ENCODE peak calls at places on chromosomes 3 and 15, in nine cellular contexts. H is colonic mucosa, Q is uterus, J is astrocyte of the spinal cord, T is fibroblast of the aortic adventitia, M is lower leg skin, S is adrenal gland, X is lower lobe of right lung, A is fibroblast of villous mesenchyme. W is an unnamed sample.

GRCh38 chr3:59772416-59773408 is 722.9 kb upstream of the CFAP20DC start:
- DNase-seq in X (no peak), J (no peak), M (no peak), H (no peak), S (no peak), Q (no peak), T (no peak), A (no peak), W (no peak)

GRCh38 chr3:46370784-46371183 is at the start of gene CCR5:
- DNase-seq in M (no peak), X (no peak), S (no peak), T (peak; percentile 15), H (no peak), J (no peak), Q (no peak), A (no peak), W (no peak)

GRCh38 chr3:158709666-158710083 is 22.6 kb downstream of the RARRES1 start:
- DNase-seq in A (peak; percentile 95), X (no peak), J (peak; percentile 99), Q (no peak), T (peak; percentile 99), M (no peak), S (no peak), H (no peak), W (no peak)

GRCh38 chr3:60064210-60065178 is 1014.7 kb upstream of the CFAP20DC start:
- DNase-seq in S (no peak), A (peak; percentile 58), J (peak; percentile 50), T (peak; percentile 4), H (no peak), Q (no peak), X (no peak), M (no peak), W (no peak)

GRCh38 chr15:58678683-58679082 is 70.8 kb downstream of the ADAM10 start:
- DNase-seq in H (no peak), A (no peak), X (no peak), M (no peak), T (peak; percentile 10), J (no peak), Q (no peak), S (no peak), W (no peak)

GRCh38 chr3:163071684-163072083 is 1575.1 kb downstream of the OTOL1 start:
- DNase-seq in X (no peak), M (no peak), J (no peak), Q (no peak), H (no peak), T (peak; percentile 22), S (no peak), A (peak; percentile 50), W (no peak)

GRCh38 chr3:174186339-174186984 is 672.7 kb upstream of the NAALADL2 start:
- DNase-seq in H (no peak), M (no peak), T (no peak), X (no peak), A (no peak), J (no peak), S (no peak), Q (no peak), W (no peak)

GRCh38 chr15:64678126-64678819 is 97.1 kb downstream of the RBPMS2 start:
- DNase-seq in A (no peak), S (no peak), H (no peak), M (peak; percentile 72), T (no peak), J (no peak), X (no peak), Q (no peak), W (no peak)

GRCh38 chr15:84778194-84778593 is 29.8 kb downstream of the ZNF592 start:
- DNase-seq in J (no peak), T (no peak), S (peak; percentile 34), A (no peak), M (peak; percentile 63), X (no peak), Q (no peak), H (no peak), W (no peak)

GRCh38 chr3:69084668-69085542 is at the start of gene ARL6IP5:
- DNase-seq in H (peak; percentile 95), S (peak; percentile 97), T (peak; percentile 95), M (peak; percentile 99), Q (peak; percentile 91), A (peak; percentile 94), X (peak; percentile 96), J (peak; percentile 95), W (peak; percentile 97)

GRCh38 chr15:63473007-63473748 is 31.2 kb upstream of the USP3 start:
- DNase-seq in A (no peak), Q (no peak), X (no peak), H (no peak), S (no peak), J (no peak), M (no peak), T (no peak), W (no peak)

GRCh38 chr15:80934761-80935221 is 54.8 kb downstream of the MESD start:
- DNase-seq in S (no peak), M (no peak), A (peak; percentile 79), J (peak; percentile 39), Q (no peak), X (no peak), T (peak; percentile 70), H (no peak), W (no peak)

GRCh38 chr15:81966628-81967027 is 79.2 kb downstream of the MEX3B start:
- DNase-seq in X (no peak), T (no peak), J (no peak), H (no peak), Q (no peak), S (no peak), M (no peak), A (peak; percentile 34), W (no peak)

GRCh38 chr3:194874783-194875182 is 189.1 kb downstream of the FAM43A start:
- DNase-seq in X (no peak), H (no peak), T (no peak), J (no peak), M (peak; percentile 48), A (no peak), Q (no peak), S (no peak), W (no peak)

GRCh38 chr3:124315215-124316033 is 323.5 kb upstream of the ROPN1 start:
- DNase-seq in J (peak; percentile 53), S (peak; percentile 64), A (no peak), M (no peak), H (no peak), Q (no peak), T (peak; percentile 6), X (no peak), W (no peak)

GRCh38 chr15:90701880-90702630 is 15.1 kb upstream of the BLM start:
- DNase-seq in J (no peak), A (peak; percentile 16), H (no peak), M (peak; percentile 79), T (peak; percentile 27), S (no peak), Q (no peak), X (peak; percentile 60), W (peak; percentile 18)

GRCh38 chr15:90694987-90695386 is 22.2 kb upstream of the BLM start:
- DNase-seq in Q (no peak), M (no peak), T (no peak), J (no peak), X (no peak), S (no peak), H (no peak), A (no peak), W (no peak)

GRCh38 chr3:138003069-138003468 is 6.9 kb upstream of the CLDN18 start:
- DNase-seq in S (no peak), H (no peak), A (no peak), X (no peak), J (no peak), T (no peak), Q (no peak), M (no peak), W (no peak)

GRCh38 chr3:52185311-52185710 is 12.6 kb upstream of the ALAS1 start:
- DNase-seq in T (no peak), Q (no peak), A (no peak), X (no peak), M (no peak), H (no peak), J (no peak), S (no peak), W (no peak)
- H3K4me3 ChIP-seq in T (no peak overlapping the region), Q (no peak overlapping the region), A (no peak overlapping the region), X (no peak overlapping the region), M (no peak overlapping the region), H (no peak overlapping the region), J (no peak overlapping the region), S (no peak overlapping the region), W (no peak overlapping the region)

GRCh38 chr3:100715176-100715575 is 5.9 kb downstream of the TFG start:
- DNase-seq in A (no peak), J (no peak), S (no peak), Q (no peak), X (no peak), M (no peak), T (no peak), H (no peak), W (no peak)
- H3K4me3 ChIP-seq in A (no peak overlapping the region), J (no peak overlapping the region), S (no peak overlapping the region), Q (no peak overlapping the region), X (no peak overlapping the region), M (no peak overlapping the region), T (no peak overlapping the region), H (no peak overlapping the region), W (no peak overlapping the region)

DNA sequence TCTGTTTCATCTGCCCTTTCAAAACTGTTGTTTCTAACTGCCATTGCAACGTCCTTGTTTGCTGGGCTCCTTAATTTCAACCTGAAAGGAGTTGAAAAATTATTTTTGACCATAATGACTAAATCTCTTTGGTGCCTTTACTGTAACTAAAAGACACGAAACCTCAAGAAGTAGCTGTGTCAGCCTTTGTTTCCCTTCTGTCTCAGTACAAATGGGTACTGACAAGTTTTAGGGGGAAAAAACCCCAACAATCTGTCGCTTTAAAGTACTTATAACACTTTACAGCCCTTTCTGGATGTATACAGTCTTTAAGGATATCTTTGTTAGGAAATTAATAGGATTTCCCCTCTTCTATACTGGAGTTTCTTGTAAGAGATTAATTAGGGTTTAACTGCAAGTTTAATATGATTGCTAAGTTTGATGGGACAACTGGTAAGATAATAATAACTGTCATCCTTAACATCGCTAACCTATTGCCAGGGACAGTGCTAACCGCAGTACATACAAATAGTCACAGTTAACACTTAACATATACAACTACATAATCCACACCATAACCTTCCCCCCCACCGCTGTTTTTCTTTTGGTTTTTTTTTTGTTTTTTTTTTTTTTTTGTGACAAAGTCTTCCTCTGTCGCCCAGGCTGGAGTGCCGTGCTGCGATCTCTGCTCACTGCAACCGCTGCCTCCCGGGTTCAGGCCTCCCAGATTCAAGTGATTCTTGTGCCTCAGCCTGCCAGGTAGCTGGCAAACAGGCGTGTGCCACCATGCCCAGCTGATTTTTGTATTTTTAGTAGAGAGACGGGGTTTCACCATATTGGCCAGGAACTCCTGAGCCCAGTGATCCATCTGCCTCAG is 1.7 kb downstream of the GXYLT2 start:
- DNase-seq in M (no peak), A (no peak), J (peak; percentile 16), Q (no peak), H (no peak), X (no peak), S (no peak), T (peak; percentile 16), W (peak; percentile 22)
- H3K4me3 ChIP-seq in M (no peak overlapping the region), A (peak overlapping the region; percentile 76), J (peak overlapping the region; percentile 69), Q (no peak overlapping the region), H (no peak overlapping the region), X (peak overlapping the region; percentile 49), S (peak overlapping the region; percentile 67), T (peak overlapping the region; percentile 77), W (no peak overlapping the region)

DNA sequence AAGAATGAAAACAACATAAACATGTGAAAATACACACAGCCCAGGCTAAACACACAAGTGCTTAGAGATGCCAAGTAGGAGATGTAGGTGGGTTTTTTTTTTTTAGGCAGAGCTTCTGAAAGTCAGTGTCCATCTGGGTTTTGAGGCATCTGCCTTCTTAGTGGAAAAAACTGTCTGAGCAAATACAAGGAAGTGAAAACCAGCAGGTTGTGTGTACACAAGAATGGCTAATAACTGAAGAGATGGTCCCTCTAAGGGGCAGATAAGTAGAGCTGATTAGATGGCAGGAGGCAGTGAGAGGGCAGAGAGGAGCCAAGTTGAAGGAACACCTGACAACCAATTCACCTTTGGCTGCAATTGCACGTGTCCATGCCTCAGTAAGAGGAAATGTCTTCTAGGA is 34.9 kb downstream of the CYP19A1 start:
- DNase-seq in S (no peak), H (no peak), T (no peak), X (no peak), Q (no peak), M (peak; percentile 14), J (no peak), A (no peak), W (no peak)
- H3K4me3 ChIP-seq in S (no peak overlapping the region), H (no peak overlapping the region), T (no peak overlapping the region), X (no peak overlapping the region), Q (no peak overlapping the region), M (no peak overlapping the region), J (no peak overlapping the region), A (no peak overlapping the region), W (no peak overlapping the region)

W was measured in testis.